ENCODE peak calls at places on chromosomes 3 and 15, in five cellular contexts. One of them, this sample, is unnamed.

GRCh38 chr3:126516936-126517290 is 660 bp downstream of the UROC1 start:
- DNase-seq in epithelial cell of proximal tubule: no peak
- DNase-seq in AG04449: no peak
- DNase-seq in endodermal cell: no peak
- DNase-seq in fibroblast of pulmonary artery: no peak
- DNase-seq in this sample: no peak

GRCh38 chr3:110419096-110419495 is 652.5 kb upstream of the NECTIN3 start:
- DNase-seq in AG04449: no peak
- DNase-seq in epithelial cell of proximal tubule: no peak
- DNase-seq in endodermal cell: no peak
- DNase-seq in fibroblast of pulmonary artery: peak; percentile 11
- DNase-seq in this sample: no peak

GRCh38 chr3:42509111-42509510 is 6.7 kb downstream of the VIPR1 start:
- DNase-seq in epithelial cell of proximal tubule: no peak
- DNase-seq in endodermal cell: peak; percentile 32
- DNase-seq in fibroblast of pulmonary artery: no peak
- DNase-seq in AG04449: no peak
- DNase-seq in this sample: no peak

GRCh38 chr15:52439470-52439869 is 89.2 kb downstream of the MYO5A start:
- DNase-seq in fibroblast of pulmonary artery: no peak
- DNase-seq in endodermal cell: no peak
- DNase-seq in AG04449: no peak
- DNase-seq in epithelial cell of proximal tubule: no peak
- DNase-seq in this sample: no peak

GRCh38 chr3:151468284-151468917 is 7.5 kb upstream of the IGSF10 start:
- DNase-seq in AG04449: no peak
- DNase-seq in endodermal cell: peak; percentile 80
- DNase-seq in epithelial cell of proximal tubule: peak; percentile 16
- DNase-seq in fibroblast of pulmonary artery: peak; percentile 80
- DNase-seq in this sample: no peak

GRCh38 chr15:85551221-85551832 is 170.9 kb downstream of the AKAP13 start:
- DNase-seq in AG04449: no peak
- DNase-seq in epithelial cell of proximal tubule: no peak
- DNase-seq in endodermal cell: no peak
- DNase-seq in fibroblast of pulmonary artery: peak; percentile 61
- DNase-seq in this sample: no peak

GRCh38 chr3:77467702-77468407 is 428.0 kb downstream of the ROBO2 start:
- DNase-seq in fibroblast of pulmonary artery: no peak
- DNase-seq in epithelial cell of proximal tubule: peak; percentile 91
- DNase-seq in endodermal cell: no peak
- DNase-seq in AG04449: no peak
- DNase-seq in this sample: no peak

GRCh38 chr3:39757312-39757711 is 52.1 kb upstream of the MYRIP start:
- DNase-seq in AG04449: no peak
- DNase-seq in epithelial cell of proximal tubule: no peak
- DNase-seq in fibroblast of pulmonary artery: peak; percentile 24
- DNase-seq in endodermal cell: no peak
- DNase-seq in this sample: no peak

GRCh38 chr15:60096157-60096556 is 92.0 kb downstream of the FOXB1 start:
- DNase-seq in AG04449: no peak
- DNase-seq in epithelial cell of proximal tubule: no peak
- DNase-seq in fibroblast of pulmonary artery: peak; percentile 51
- DNase-seq in endodermal cell: no peak
- DNase-seq in this sample: no peak

GRCh38 chr3:140523600-140523999 is 154.3 kb upstream of the TRIM42 start:
- DNase-seq in epithelial cell of proximal tubule: no peak
- DNase-seq in endodermal cell: no peak
- DNase-seq in AG04449: no peak
- DNase-seq in fibroblast of pulmonary artery: no peak
- DNase-seq in this sample: no peak

GRCh38 chr3:69671082-69671952 is 67.9 kb upstream of the MITF start:
- DNase-seq in fibroblast of pulmonary artery: peak; percentile 72
- DNase-seq in AG04449: no peak
- DNase-seq in endodermal cell: no peak
- DNase-seq in epithelial cell of proximal tubule: no peak
- DNase-seq in this sample: no peak

GRCh38 chr3:55160241-55160877 is 232.5 kb upstream of the LRTM1 start:
- DNase-seq in fibroblast of pulmonary artery: peak; percentile 95
- DNase-seq in epithelial cell of proximal tubule: peak; percentile 79
- DNase-seq in endodermal cell: no peak
- DNase-seq in AG04449: peak; percentile 99
- DNase-seq in this sample: no peak

GRCh38 chr3:188400494-188401243 is 246.7 kb downstream of the LPP start:
- DNase-seq in epithelial cell of proximal tubule: no peak
- DNase-seq in AG04449: no peak
- DNase-seq in fibroblast of pulmonary artery: no peak
- DNase-seq in endodermal cell: no peak
- DNase-seq in this sample: no peak
- TF ChIP-seq CTCF in epithelial cell of proximal tubule: no peak
- TF ChIP-seq CTCF in AG04449: no peak
- TF ChIP-seq CTCF in fibroblast of pulmonary artery: no peak
- TF ChIP-seq CTCF in endodermal cell: no peak
- TF ChIP-seq CTCF in this sample: no peak

GRCh38 chr3:106570426-106570825 is 701.6 kb upstream of the CBLB start:
- DNase-seq in fibroblast of pulmonary artery: no peak
- DNase-seq in endodermal cell: no peak
- DNase-seq in AG04449: no peak
- DNase-seq in epithelial cell of proximal tubule: no peak
- DNase-seq in this sample: no peak

GRCh38 chr3:106560451-106560966 is 691.7 kb upstream of the CBLB start:
- DNase-seq in epithelial cell of proximal tubule: peak; percentile 93
- DNase-seq in AG04449: peak; percentile 26
- DNase-seq in fibroblast of pulmonary artery: peak; percentile 86
- DNase-seq in endodermal cell: no peak
- DNase-seq in this sample: no peak

GRCh38 chr3:106566277-106566676 is 697.5 kb upstream of the CBLB start:
- DNase-seq in AG04449: no peak
- DNase-seq in fibroblast of pulmonary artery: no peak
- DNase-seq in endodermal cell: no peak
- DNase-seq in epithelial cell of proximal tubule: no peak
- DNase-seq in this sample: no peak
- TF ChIP-seq CTCF in AG04449: no peak
- TF ChIP-seq CTCF in fibroblast of pulmonary artery: no peak
- TF ChIP-seq CTCF in endodermal cell: peak; percentile 65
- TF ChIP-seq CTCF in epithelial cell of proximal tubule: peak; percentile 59
- TF ChIP-seq CTCF in this sample: no peak

DNA sequence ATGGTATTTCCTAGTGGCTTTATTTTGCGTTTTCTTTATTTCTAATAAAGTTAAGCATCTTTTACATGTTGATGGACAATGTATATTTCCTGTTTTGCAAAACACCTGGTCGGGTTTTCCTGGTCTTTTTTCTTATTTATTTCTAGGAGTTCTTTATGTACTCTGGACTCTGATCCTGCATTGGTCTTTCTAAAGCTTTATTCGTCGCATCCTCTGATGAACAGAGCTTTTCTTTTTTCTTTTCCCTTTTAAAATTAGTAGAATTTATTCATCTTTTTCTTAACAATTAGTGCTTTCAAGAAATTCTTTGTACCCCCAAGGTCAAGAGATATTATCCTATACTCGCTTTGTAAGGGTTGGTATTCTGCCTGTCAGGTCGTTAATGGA is 32.2 kb downstream of the ZDHHC19 start:
- DNase-seq in endodermal cell: no peak
- DNase-seq in fibroblast of pulmonary artery: no peak
- DNase-seq in epithelial cell of proximal tubule: no peak
- DNase-seq in AG04449: no peak
- DNase-seq in this sample: no peak
- TF ChIP-seq CTCF in endodermal cell: no peak
- TF ChIP-seq CTCF in fibroblast of pulmonary artery: no peak
- TF ChIP-seq CTCF in epithelial cell of proximal tubule: no peak
- TF ChIP-seq CTCF in AG04449: no peak
- TF ChIP-seq CTCF in this sample: no peak

DNA sequence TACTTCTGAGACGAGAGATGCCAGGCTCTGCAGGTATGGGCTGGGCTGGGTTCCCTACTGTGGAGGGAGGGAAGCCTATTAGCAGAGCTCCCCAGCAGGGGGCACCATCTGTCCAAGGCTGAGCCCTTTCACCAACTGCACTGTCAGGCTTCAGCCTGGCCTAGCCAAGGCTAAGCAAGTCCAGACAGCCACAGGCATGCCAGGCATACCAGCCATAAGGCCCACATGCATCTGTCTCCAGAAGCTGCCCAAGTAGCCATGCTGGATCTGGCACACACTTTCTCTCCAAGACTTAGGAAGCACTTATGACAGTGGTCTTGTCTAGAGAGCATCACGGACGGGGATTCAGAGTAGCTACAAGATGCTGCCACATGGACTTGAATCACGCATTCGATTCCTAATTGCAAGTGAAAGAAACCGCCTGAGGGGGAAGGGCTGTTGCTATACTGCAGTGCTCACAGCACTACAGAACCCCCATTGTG is 28.3 kb downstream of the RUVBL1 start:
- DNase-seq in epithelial cell of proximal tubule: no peak
- DNase-seq in fibroblast of pulmonary artery: peak; percentile 89
- DNase-seq in endodermal cell: peak; percentile 93
- DNase-seq in AG04449: peak; percentile 82
- DNase-seq in this sample: peak; percentile 63
- TF ChIP-seq CTCF in epithelial cell of proximal tubule: peak; percentile 94
- TF ChIP-seq CTCF in fibroblast of pulmonary artery: peak; percentile 98
- TF ChIP-seq CTCF in endodermal cell: peak; percentile 85
- TF ChIP-seq CTCF in AG04449: peak; percentile 90
- TF ChIP-seq CTCF in this sample: peak; percentile 78

DNA sequence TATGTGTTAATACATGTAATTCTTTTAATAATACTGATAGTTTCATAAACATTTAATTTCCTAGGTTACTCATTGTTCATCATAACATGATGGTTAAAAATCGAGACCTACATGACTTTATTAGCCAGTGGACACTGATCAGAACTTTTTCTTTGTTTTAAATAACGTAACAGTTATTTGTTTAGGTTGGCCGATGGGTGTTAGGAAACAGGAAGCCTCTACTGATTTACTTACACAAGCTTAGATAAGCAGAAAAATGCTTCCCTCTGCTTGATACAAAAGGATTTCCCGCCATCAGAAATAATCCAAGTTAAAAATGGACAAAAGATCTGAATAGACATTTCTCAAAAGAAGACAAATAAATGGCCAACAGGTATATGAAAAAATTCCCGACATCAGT is 16.6 kb upstream of the APH1B start:
- DNase-seq in epithelial cell of proximal tubule: no peak
- DNase-seq in fibroblast of pulmonary artery: peak; percentile 69
- DNase-seq in endodermal cell: no peak
- DNase-seq in AG04449: no peak
- DNase-seq in this sample: no peak
- TF ChIP-seq CTCF in epithelial cell of proximal tubule: no peak
- TF ChIP-seq CTCF in fibroblast of pulmonary artery: no peak
- TF ChIP-seq CTCF in endodermal cell: no peak
- TF ChIP-seq CTCF in AG04449: no peak
- TF ChIP-seq CTCF in this sample: no peak

GRCh38 chr15:48876057-48876456 is 1.9 kb upstream of the EID1 start:
- DNase-seq in fibroblast of pulmonary artery: no peak
- DNase-seq in AG04449: no peak
- DNase-seq in epithelial cell of proximal tubule: no peak
- DNase-seq in endodermal cell: no peak
- DNase-seq in this sample: no peak

GRCh38 chr15:48875241-48875640 is 2.7 kb upstream of the EID1 start:
- DNase-seq in epithelial cell of proximal tubule: no peak
- DNase-seq in AG04449: no peak
- DNase-seq in fibroblast of pulmonary artery: no peak
- DNase-seq in endodermal cell: no peak
- DNase-seq in this sample: no peak

GRCh38 chr15:48872632-48873031 is 5.3 kb upstream of the EID1 start:
- DNase-seq in AG04449: no peak
- DNase-seq in epithelial cell of proximal tubule: no peak
- DNase-seq in fibroblast of pulmonary artery: no peak
- DNase-seq in endodermal cell: no peak
- DNase-seq in this sample: no peak

GRCh38 chr15:48880070-48880634 is 2.2 kb downstream of the EID1 start:
- DNase-seq in AG04449: no peak
- DNase-seq in epithelial cell of proximal tubule: no peak
- DNase-seq in fibroblast of pulmonary artery: no peak
- DNase-seq in endodermal cell: no peak
- DNase-seq in this sample: no peak

DNA sequence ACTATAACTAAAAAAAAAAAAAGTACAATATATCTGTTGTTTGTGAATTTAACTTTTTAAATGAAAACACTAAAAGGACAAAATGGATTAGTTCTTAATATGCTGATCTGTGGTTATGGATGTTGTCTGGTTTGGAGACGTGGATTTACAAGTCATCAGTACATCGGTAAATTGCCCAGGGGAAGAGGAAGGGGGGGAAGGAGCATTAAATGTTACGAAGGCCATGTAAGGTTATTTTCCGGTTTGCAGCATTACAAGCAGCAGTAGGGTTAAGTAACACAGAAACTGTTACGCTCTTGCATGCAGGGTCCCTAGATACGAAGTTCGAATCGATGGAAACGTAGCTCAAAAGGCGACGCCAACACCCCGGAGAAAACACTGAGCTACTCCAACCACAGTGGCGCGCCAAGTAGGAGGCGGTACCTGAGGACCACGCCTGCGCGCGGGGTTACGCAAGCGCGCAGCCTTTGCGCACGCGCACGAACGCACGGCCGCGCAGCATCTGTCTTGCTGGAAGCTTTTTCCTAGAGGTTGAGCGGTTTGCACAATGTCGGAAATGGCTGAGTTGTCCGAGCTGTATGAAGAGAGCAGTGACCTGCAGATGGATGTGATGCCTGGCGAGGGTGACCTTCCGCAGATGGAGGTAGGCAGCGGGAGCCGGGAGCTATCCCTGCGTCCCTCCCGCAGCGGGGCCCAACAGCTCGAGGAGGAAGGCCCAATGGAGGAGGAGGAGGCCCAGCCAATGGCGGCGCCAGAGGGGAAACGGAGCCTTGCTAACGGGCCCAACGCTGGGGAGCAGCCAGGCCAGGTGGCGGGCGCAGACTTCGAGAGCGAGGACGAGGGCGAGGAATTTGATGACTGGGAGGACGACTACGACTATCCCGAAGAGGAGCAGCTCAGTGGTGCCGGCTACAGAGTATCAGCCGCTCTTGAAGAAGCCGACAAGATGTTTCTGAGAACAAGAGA is at the start of gene EID1:
- DNase-seq in epithelial cell of proximal tubule: peak; percentile 63
- DNase-seq in fibroblast of pulmonary artery: peak; percentile 98
- DNase-seq in endodermal cell: peak; percentile 97
- DNase-seq in AG04449: peak; percentile 68
- DNase-seq in this sample: peak; percentile 93
- TF ChIP-seq CTCF in epithelial cell of proximal tubule: no peak
- TF ChIP-seq CTCF in fibroblast of pulmonary artery: no peak
- TF ChIP-seq CTCF in endodermal cell: no peak
- TF ChIP-seq CTCF in AG04449: peak; percentile 24
- TF ChIP-seq CTCF in this sample: no peak

DNA sequence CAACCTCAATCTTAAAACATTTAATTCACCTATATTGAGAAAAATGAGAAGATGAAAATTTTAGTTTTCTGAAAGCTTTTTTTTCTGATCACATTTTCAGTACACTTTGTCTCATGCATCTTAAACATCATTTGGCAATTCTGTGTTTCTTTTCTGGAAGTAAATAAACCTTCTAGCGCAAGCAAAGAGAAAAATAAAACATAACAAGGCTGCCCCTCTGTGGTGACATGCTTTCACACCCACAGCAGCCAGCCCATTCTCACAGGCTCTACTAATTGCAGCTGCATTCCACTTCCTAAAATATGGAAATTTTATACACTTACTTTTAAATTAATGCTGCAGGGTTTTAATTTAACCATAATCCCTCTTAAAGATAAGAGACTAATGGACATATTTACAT is 90.0 kb downstream of the NEK10 start:
- DNase-seq in AG04449: no peak
- DNase-seq in fibroblast of pulmonary artery: peak; percentile 34
- DNase-seq in endodermal cell: peak; percentile 63
- DNase-seq in epithelial cell of proximal tubule: no peak
- DNase-seq in this sample: no peak
- TF ChIP-seq CTCF in AG04449: peak; percentile 15
- TF ChIP-seq CTCF in fibroblast of pulmonary artery: peak; percentile 35
- TF ChIP-seq CTCF in endodermal cell: peak; percentile 72
- TF ChIP-seq CTCF in epithelial cell of proximal tubule: peak; percentile 49
- TF ChIP-seq CTCF in this sample: no peak